ENCODE peak calls at places on chromosome 14, in nine cellular contexts. Y, T, G, X, B, E, O, U and N are unnamed samples.

GRCh38 chr14:103518416-103519042 is 4.1 kb downstream of the CKB start:
- DNase-seq in Y (peak; percentile 75), T (no peak), E (peak; percentile 81), X (peak; percentile 51), B (peak; percentile 83), G (peak; percentile 55), O (peak; percentile 77), U (peak; percentile 68), N (peak; percentile 64)

GRCh38 chr14:51447411-51447810 is 204.3 kb upstream of the FRMD6 start:
- DNase-seq in T (no peak), G (no peak), O (no peak), Y (no peak), X (no peak), E (no peak), U (no peak), B (no peak), N (no peak)

GRCh38 chr14:101193845-101194355 is 290.4 kb upstream of the RTL1 start:
- DNase-seq in O (no peak), E (no peak), X (no peak), T (no peak), B (no peak), U (no peak), G (no peak), Y (no peak), N (no peak)

GRCh38 chr14:50395448-50395847 is 1.2 kb downstream of the CDKL1 start:
- DNase-seq in O (peak; percentile 6), E (peak; percentile 71), T (no peak), G (no peak), X (no peak), B (no peak), U (no peak), Y (peak; percentile 51), N (no peak)

GRCh38 chr14:75979071-75979571 is 2.7 kb downstream of the TGFB3 start:
- DNase-seq in U (no peak), E (peak; percentile 50), Y (peak; percentile 48), B (peak; percentile 60), O (peak; percentile 23), G (peak; percentile 66), X (no peak), T (no peak), N (no peak)

GRCh38 chr14:89378119-89378518 is 38.9 kb downstream of the FOXN3 start:
- DNase-seq in T (no peak), U (no peak), G (peak; percentile 28), X (no peak), Y (no peak), O (no peak), E (no peak), B (no peak), N (no peak)

GRCh38 chr14:32682219-32682618 is 256.5 kb upstream of the NPAS3 start:
- DNase-seq in X (no peak), B (no peak), G (no peak), T (no peak), O (no peak), U (no peak), E (no peak), Y (peak; percentile 16), N (no peak)

GRCh38 chr14:21734457-21735074 is 60.9 kb upstream of the OR4E1 start:
- DNase-seq in U (no peak), E (no peak), X (peak; percentile 75), T (no peak), Y (no peak), G (peak; percentile 58), B (peak; percentile 78), O (peak; percentile 58), N (peak; percentile 16)

GRCh38 chr14:104892517-104893434 is 27.7 kb downstream of the CEP170B start:
- DNase-seq in T (no peak), U (peak; percentile 4), B (no peak), G (no peak), Y (peak; percentile 15), X (no peak), O (peak; percentile 31), E (no peak), N (no peak)

GRCh38 chr14:51079489-51079888 is 15.4 kb downstream of the TRIM9 start:
- DNase-seq in E (no peak), B (no peak), Y (no peak), U (no peak), G (no peak), O (no peak), X (no peak), T (no peak), N (no peak)

GRCh38 chr14:61564623-61565091 is 130.7 kb upstream of the HIF1A start:
- DNase-seq in Y (no peak), G (peak; percentile 93), O (peak; percentile 54), U (no peak), X (peak; percentile 44), B (no peak), E (no peak), T (no peak), N (peak; percentile 95)
- H3K4me1 ChIP-seq in Y (no peaks in the 10 kb centered on the region), G (peaks cover 62% of the 10 kb centered on the region), O (peaks cover 33% of the 10 kb centered on the region), U (peaks cover 11% of the 10 kb centered on the region), X (peaks cover 93% of the 10 kb centered on the region), B (peaks cover 26% of the 10 kb centered on the region), E (peaks cover 14% of the 10 kb centered on the region), T (peaks cover 2% of the 10 kb centered on the region), N (peaks cover 98% of the 10 kb centered on the region)

GRCh38 chr14:71725802-71726638 is 206.2 kb upstream of the RGS6 start:
- DNase-seq in O (no peak), E (no peak), G (peak; percentile 79), T (no peak), B (no peak), Y (no peak), X (no peak), U (no peak), N (no peak)

GRCh38 chr14:71726639-71727085 is 205.6 kb upstream of the RGS6 start:
- DNase-seq in Y (peak; percentile 24), X (no peak), B (no peak), O (no peak), T (no peak), G (no peak), U (no peak), E (no peak), N (no peak)

GRCh38 chr14:71720978-71721624 is 211.1 kb upstream of the RGS6 start:
- DNase-seq in U (peak; percentile 52), Y (no peak), T (no peak), G (peak; percentile 91), X (peak; percentile 53), E (no peak), B (peak; percentile 78), O (peak; percentile 71), N (peak; percentile 28)

GRCh38 chr14:71721791-71722190 is 210.4 kb upstream of the RGS6 start:
- DNase-seq in T (no peak), X (no peak), U (no peak), G (no peak), O (no peak), E (no peak), Y (no peak), B (no peak), N (no peak)

GRCh38 chr14:71722885-71723284 is 209.3 kb upstream of the RGS6 start:
- DNase-seq in X (no peak), Y (no peak), B (no peak), G (no peak), O (no peak), E (no peak), T (no peak), U (no peak), N (no peak)
- H3K9me3 ChIP-seq in X (no peaks in the 10 kb centered on the region), Y (no peaks in the 10 kb centered on the region), B (no peaks in the 10 kb centered on the region), G (no peaks in the 10 kb centered on the region), O (no peaks in the 10 kb centered on the region), E (no peaks in the 10 kb centered on the region), T (no peaks in the 10 kb centered on the region), U (no peaks in the 10 kb centered on the region), N (no peaks in the 10 kb centered on the region)

DNA sequence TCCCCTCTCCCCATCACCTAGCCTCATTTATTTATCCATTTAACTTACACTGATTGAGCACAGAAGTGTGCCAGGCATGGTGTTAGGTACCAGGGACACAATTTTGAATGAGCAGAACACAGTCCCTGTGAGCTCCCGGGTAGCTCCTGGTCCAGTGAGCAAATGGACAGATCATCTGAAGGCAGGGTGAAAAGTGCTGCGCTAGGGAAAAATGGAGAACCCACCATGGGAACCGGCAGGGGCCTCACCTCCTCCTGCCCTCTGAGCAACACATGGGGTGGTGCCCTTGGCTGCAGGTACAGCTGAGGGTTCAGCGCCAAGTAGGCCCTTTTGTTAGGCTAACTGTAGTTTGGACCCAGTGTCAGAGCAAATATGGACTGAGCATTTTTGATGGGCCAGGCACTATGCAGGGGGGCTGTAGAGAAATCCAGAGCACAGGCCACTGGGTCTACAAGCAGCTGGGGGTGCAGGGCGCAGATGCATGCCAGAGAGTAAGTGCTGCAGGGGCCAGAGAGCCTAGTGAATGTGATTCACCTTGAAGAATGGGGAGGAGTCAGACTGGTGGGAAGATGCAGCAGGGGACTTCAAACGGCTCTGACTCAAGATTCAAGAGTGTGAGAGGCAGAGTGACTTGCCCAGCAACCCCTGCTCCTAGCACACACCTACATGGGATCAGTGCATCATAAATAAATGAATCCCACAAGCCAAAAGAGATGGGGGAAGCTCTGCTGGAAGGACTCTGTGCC is 28.2 kb downstream of the LTBP2 start:
- DNase-seq in Y (peak; percentile 12), T (no peak), E (peak; percentile 28), U (no peak), X (no peak), O (no peak), B (no peak), G (no peak), N (no peak)
- H3K27ac ChIP-seq in Y (peak overlapping the region; percentile 74), T (no peak overlapping the region), E (no peak overlapping the region), U (no peak overlapping the region), X (no peak overlapping the region), O (no peak overlapping the region), B (no peak overlapping the region), G (peak overlapping the region; percentile 73), N (no peak overlapping the region)

DNA sequence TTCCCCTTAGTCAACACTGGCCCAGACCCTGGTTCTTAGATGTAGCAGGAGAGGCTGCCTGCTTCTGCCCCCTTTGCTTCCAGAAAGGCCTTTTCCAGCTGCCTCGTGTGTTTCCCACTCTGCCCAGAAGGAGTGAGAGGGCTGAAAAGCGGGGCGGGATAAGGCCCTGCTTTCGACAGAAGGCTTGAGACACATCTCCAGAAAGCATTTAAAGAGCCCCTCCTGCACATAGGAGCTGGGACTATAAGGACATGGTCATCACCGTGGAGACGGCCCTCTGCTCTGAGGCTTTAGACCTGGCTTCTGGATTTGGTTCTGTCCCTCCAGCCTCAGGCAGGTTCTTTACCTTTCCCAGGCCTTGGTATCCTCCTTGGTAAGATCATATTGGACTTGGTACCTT is 11.9 kb downstream of the CALM1 start:
- DNase-seq in O (no peak), U (no peak), E (no peak), Y (no peak), X (no peak), G (peak; percentile 28), B (no peak), T (no peak), N (no peak)
- H3K4me1 ChIP-seq in O (no peaks in the 10 kb centered on the region), U (peaks cover 5% of the 10 kb centered on the region), E (peaks cover 2% of the 10 kb centered on the region), Y (no peaks in the 10 kb centered on the region), X (no peaks in the 10 kb centered on the region), G (no peaks in the 10 kb centered on the region), B (no peaks in the 10 kb centered on the region), T (no peaks in the 10 kb centered on the region), N (peaks cover 16% of the 10 kb centered on the region)

DNA sequence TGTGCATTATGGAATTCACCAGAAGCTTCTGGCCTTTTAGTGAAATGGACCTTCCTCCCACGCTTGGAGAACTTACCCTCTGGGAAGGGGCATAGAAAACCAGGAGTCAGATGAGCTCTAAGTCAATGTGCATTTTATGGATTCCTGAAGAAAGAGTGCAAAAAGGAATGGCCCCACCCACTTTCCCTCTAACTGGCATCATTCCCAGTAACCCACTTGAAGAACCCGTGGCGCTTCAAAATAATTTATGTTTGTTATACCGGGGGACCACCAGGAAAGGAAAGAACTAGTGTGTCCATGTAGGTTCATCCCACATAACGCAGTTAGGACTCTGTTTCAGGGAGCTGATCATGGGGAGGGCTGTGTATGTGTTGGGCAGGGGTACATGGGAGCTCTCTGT is 1153.4 kb downstream of the TMEM121 start:
- DNase-seq in Y (no peak), X (no peak), G (no peak), T (no peak), O (no peak), B (no peak), U (no peak), E (no peak), N (no peak)
- H3K9me3 ChIP-seq in Y (no peaks in the 10 kb centered on the region), X (no peaks in the 10 kb centered on the region), G (no peaks in the 10 kb centered on the region), T (no peaks in the 10 kb centered on the region), O (no peaks in the 10 kb centered on the region), B (peaks cover 14% of the 10 kb centered on the region), U (no peaks in the 10 kb centered on the region), E (no peaks in the 10 kb centered on the region), N (no peaks in the 10 kb centered on the region)